ENCODE peak calls at places on chromosomes 13 and 19, in four cellular contexts. U, T, A and J are unnamed samples.

GRCh38 chr19:6417713-6418561 is 6.7 kb downstream of the KHSRP start:
- DNase-seq in U (no peak), A (peak; percentile 48), T (peak; percentile 84), J (no peak)

GRCh38 chr19:11191273-11191755 is 6.0 kb downstream of the KANK2 start:
- DNase-seq in A (peak; percentile 42), U (peak; percentile 27), T (peak; percentile 71), J (no peak)

GRCh38 chr13:46342538-46342937 is 44.5 kb downstream of the RUBCNL start:
- DNase-seq in T (no peak), A (no peak), U (no peak), J (no peak)

GRCh38 chr19:30202060-30202600 is 170.1 kb upstream of the ZNF536 start:
- DNase-seq in T (no peak), U (no peak), A (no peak), J (no peak)

GRCh38 chr13:109586509-109587346 is 199.7 kb downstream of the IRS2 start:
- DNase-seq in T (no peak), A (peak; percentile 5), U (no peak), J (no peak)

GRCh38 chr13:66886248-66886647 is 343.9 kb downstream of the PCDH9 start:
- DNase-seq in T (no peak), U (no peak), A (peak; percentile 3), J (no peak)

GRCh38 chr13:37595162-37595561 is 3.4 kb downstream of the POSTN start:
- DNase-seq in A (peak; percentile 14), U (no peak), T (no peak), J (no peak)

GRCh38 chr19:12720851-12721655 is 2.7 kb downstream of the TNPO2 start:
- DNase-seq in U (peak; percentile 57), A (peak; percentile 43), T (peak; percentile 62), J (no peak)

GRCh38 chr19:35483089-35483488 is 7.2 kb downstream of the KRTDAP start:
- DNase-seq in A (no peak), U (no peak), T (no peak), J (no peak)

GRCh38 chr13:45654633-45655349 is 39.3 kb upstream of the ERICH6B start:
- DNase-seq in T (no peak), A (no peak), U (no peak), J (no peak)

GRCh38 chr13:23025848-23026608 is 154.8 kb upstream of the SGCG start:
- DNase-seq in T (no peak), A (no peak), U (peak; percentile 22), J (no peak)

GRCh38 chr19:15154002-15154612 is 46.7 kb downstream of the NOTCH3 start:
- DNase-seq in A (peak; percentile 86), T (peak; percentile 54), U (peak; percentile 58), J (no peak)

GRCh38 chr19:7292950-7293794 is 1.0 kb downstream of the INSR start:
- DNase-seq in U (no peak), T (peak; percentile 66), A (peak; percentile 39), J (no peak)

GRCh38 chr19:10617409-10618121 is 7.8 kb upstream of the SLC44A2 start:
- DNase-seq in T (peak; percentile 11), U (peak; percentile 49), A (no peak), J (no peak)

GRCh38 chr19:33251076-33251475 is 25.4 kb upstream of the SLC7A10 start:
- DNase-seq in T (peak; percentile 31), A (no peak), U (no peak), J (no peak)

GRCh38 chr13:99642841-99643240 is 141.6 kb downstream of the TM9SF2 start:
- DNase-seq in U (no peak), T (no peak), A (no peak), J (no peak)

GRCh38 chr13:27971236-27971645 is 2.1 kb upstream of the CDX2 start:
- DNase-seq in U (no peak), A (peak; percentile 95), T (peak; percentile 12), J (no peak)

GRCh38 chr13:110254751-110255553 is 52.0 kb downstream of the COL4A1 start:
- DNase-seq in U (no peak), A (no peak), T (no peak), J (no peak)

GRCh38 chr19:47427241-47428176 is 8.2 kb upstream of the MEIS3 start:
- DNase-seq in T (peak; percentile 86), U (peak; percentile 82), A (peak; percentile 92), J (peak; percentile 62)

GRCh38 chr19:8463343-8463742 is 18.6 kb downstream of the HNRNPM start:
- DNase-seq in T (no peak), U (no peak), A (no peak), J (no peak)

GRCh38 chr13:42405665-42406390 is 133.9 kb downstream of the AKAP11 start:
- DNase-seq in T (no peak), U (no peak), A (no peak), J (no peak)

GRCh38 chr13:76474356-76474755 is 411.8 kb downstream of the KCTD12 start:
- DNase-seq in T (no peak), U (no peak), A (no peak), J (no peak)

GRCh38 chr19:32373614-32374295 is 28.3 kb downstream of the ZNF507 start:
- DNase-seq in T (no peak), U (peak; percentile 91), A (no peak), J (peak; percentile 100)

GRCh38 chr13:53201454-53202225 is 173.0 kb downstream of the OLFM4 start:
- DNase-seq in T (peak; percentile 90), A (peak; percentile 65), U (no peak), J (no peak)

GRCh38 chr19:33641956-33642498 is 20.3 kb downstream of the CHST8 start:
- DNase-seq in T (no peak), U (no peak), A (no peak), J (no peak)

GRCh38 chr13:70385852-70386251 is 277.6 kb upstream of the KLHL1 start:
- DNase-seq in T (no peak), A (no peak), U (no peak), J (no peak)

GRCh38 chr13:73225983-73226382 is 167.2 kb downstream of the KLF5 start:
- DNase-seq in U (no peak), T (no peak), A (no peak), J (no peak)

GRCh38 chr19:38634757-38635482 is 12.5 kb upstream of the ACTN4 start:
- DNase-seq in A (peak; percentile 73), T (peak; percentile 87), U (peak; percentile 82), J (no peak)

GRCh38 chr13:110916671-110917142 is 1.8 kb upstream of the ANKRD10 start:
- DNase-seq in T (no peak), U (no peak), A (no peak), J (no peak)

GRCh38 chr13:38386421-38386820 is 36.8 kb downstream of the UFM1 start:
- DNase-seq in A (no peak), U (no peak), T (no peak), J (no peak)

GRCh38 chr19:3358919-3359849 is 7.2 kb upstream of the NFIC start:
- DNase-seq in A (peak; percentile 33), U (peak; percentile 83), T (peak; percentile 92), J (no peak)

GRCh38 chr19:15577184-15577771 is 37.7 kb upstream of the CYP4F8 start:
- DNase-seq in U (no peak), A (no peak), T (no peak), J (no peak)

GRCh38 chr19:802497-802887 is 5.2 kb downstream of the PTBP1 start:
- DNase-seq in U (no peak), A (peak; percentile 25), T (no peak), J (no peak)

GRCh38 chr13:53200498-53201453 is 172.2 kb downstream of the OLFM4 start:
- DNase-seq in A (peak; percentile 92), T (peak; percentile 44), U (no peak), J (no peak)

GRCh38 chr13:80237646-80238045 is 103.3 kb downstream of the SPRY2 start:
- DNase-seq in T (no peak), U (no peak), A (no peak), J (no peak)

GRCh38 chr13:114127473-114128347 is 4.7 kb downstream of the RASA3 start:
- DNase-seq in A (no peak), U (no peak), T (no peak), J (no peak)
- TF ChIP-seq REST in A (no peak), U (no peak), T (no peak), J (no peak)

GRCh38 chr19:29022599-29022998 is 190.4 kb downstream of the UQCRFS1 start:
- DNase-seq in A (no peak), T (no peak), U (no peak), J (no peak)
- TF ChIP-seq REST in A (no peak), T (no peak), U (no peak), J (no peak)

GRCh38 chr19:42548545-42548944 is 20.3 kb upstream of the CEACAM1 start:
- DNase-seq in T (no peak), A (no peak), U (no peak), J (no peak)
- TF ChIP-seq REST in T (peak; percentile 83), A (peak; percentile 53), U (no peak), J (peak; percentile 24)

DNA sequence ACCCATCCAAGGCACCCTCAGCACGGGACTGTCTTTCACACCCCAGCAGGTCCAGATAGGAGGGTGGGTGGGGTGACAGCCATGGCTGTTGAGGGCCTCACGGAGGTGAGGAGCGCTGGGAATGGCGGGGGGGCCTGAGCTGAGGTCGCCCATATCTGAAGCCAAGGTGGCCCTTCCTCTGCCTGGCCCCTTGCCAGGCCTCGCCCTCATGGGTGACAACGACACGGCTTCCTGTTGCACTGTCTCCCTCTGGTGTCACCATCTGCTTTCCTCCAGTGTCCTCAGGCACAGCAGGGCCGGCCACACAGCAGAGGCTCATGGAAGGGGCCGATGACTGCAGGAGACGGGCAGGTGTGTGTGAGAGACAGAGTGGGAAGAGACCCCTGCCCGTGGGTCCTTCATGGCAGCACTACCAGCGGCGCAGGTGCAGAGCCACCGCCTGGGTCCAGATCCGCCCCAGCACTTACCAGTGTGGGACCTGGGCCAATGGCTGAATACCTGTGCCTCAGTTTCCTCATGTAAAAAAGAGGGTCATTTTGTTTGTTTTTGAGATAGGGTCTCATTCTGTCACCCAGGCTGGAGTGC is 8.1 kb upstream of the NKPD1 start:
- DNase-seq in A (no peak), T (no peak), U (peak; percentile 81), J (no peak)
- TF ChIP-seq REST in A (no peak), T (no peak), U (no peak), J (no peak)